ENCODE peak calls at places on chromosomes 7 and 10, in ten cellular contexts. A, W, E, Q, X, D, S, P, T and U are unnamed samples.

GRCh38 chr7:14341200-14341599 is 351.7 kb upstream of the ETV1 start:
- DNase-seq in W (no peak), T (no peak), X (no peak), D (no peak), S (no peak), Q (no peak), E (no peak), A (no peak), P (no peak), U (no peak)

GRCh38 chr10:44258460-44259089 is 126.3 kb downstream of the CXCL12 start:
- DNase-seq in T (no peak), S (no peak), P (no peak), Q (no peak), A (no peak), E (no peak), X (no peak), D (no peak), W (no peak), U (no peak)

GRCh38 chr7:34041716-34042115 is 136.4 kb downstream of the BMPER start:
- DNase-seq in T (no peak), W (no peak), D (no peak), P (no peak), E (no peak), A (no peak), Q (no peak), S (no peak), X (no peak), U (no peak)

GRCh38 chr10:130215918-130216205 is 79.7 kb downstream of the GLRX3 start:
- DNase-seq in S (no peak), P (no peak), Q (no peak), X (no peak), W (no peak), T (no peak), E (no peak), D (peak; percentile 72), A (no peak), U (no peak)

GRCh38 chr10:68235111-68235510 is 3.2 kb upstream of the ATOH7 start:
- DNase-seq in S (no peak), X (no peak), Q (no peak), T (no peak), A (no peak), W (no peak), P (no peak), D (no peak), E (no peak), U (no peak)

GRCh38 chr7:140625908-140626868 is 14.4 kb downstream of the DENND2A start:
- DNase-seq in A (peak; percentile 68), S (peak; percentile 89), P (peak; percentile 92), W (peak; percentile 72), T (peak; percentile 97), X (peak; percentile 95), E (no peak), D (no peak), Q (no peak), U (peak; percentile 88)

GRCh38 chr7:94444808-94445207 is 50.1 kb downstream of the COL1A2 start:
- DNase-seq in E (no peak), P (no peak), T (no peak), Q (no peak), A (no peak), X (no peak), W (no peak), S (no peak), D (no peak), U (no peak)

GRCh38 chr10:96670786-96671185 is 49.5 kb downstream of the PIK3AP1 start:
- DNase-seq in S (no peak), A (no peak), P (no peak), D (no peak), Q (no peak), T (no peak), W (no peak), X (no peak), E (no peak), U (no peak)

GRCh38 chr7:43559939-43560335 is 23.0 kb upstream of the STK17A start:
- DNase-seq in T (no peak), W (no peak), X (no peak), P (no peak), D (no peak), Q (no peak), A (no peak), E (no peak), S (no peak), U (no peak)

DNA sequence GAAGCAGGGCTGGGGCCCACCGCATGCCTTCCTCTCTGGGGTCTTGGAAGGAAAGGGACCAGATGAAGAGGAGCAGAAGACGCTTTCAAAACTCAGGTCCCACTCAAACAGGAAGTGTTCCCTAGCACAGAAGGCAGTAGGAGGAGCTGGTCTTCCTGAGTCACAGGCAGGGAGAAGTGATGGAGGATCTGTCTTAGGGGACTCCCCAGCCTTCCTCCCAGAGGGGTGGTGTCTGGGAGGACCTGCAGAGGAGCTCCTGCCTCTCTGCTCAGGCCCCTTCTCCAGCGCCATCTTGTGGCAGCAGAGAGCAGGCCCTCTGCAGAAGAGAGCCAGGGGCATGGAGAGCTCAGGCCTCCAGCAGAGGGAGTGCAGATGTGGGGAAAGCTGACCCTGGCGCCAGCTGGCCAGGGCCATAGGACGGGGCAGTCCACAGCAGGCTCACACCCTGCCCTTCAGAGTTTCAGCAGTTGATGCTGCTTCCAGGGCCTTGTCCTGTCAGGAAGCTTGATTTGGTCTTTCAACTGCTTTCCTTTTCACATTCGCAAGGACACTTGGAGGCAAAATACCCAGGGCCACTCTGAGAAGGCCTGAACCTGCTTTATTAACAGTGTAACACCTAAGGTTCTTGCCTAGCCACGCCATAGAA is 62.2 kb upstream of the TARP start:
- DNase-seq in E (peak; percentile 73), S (peak; percentile 89), T (peak; percentile 62), P (peak; percentile 89), D (peak; percentile 95), A (peak; percentile 56), W (peak; percentile 81), X (peak; percentile 63), Q (peak; percentile 78), U (peak; percentile 93)
- H3K4me3 ChIP-seq in E (no peak overlapping the region), S (no peak overlapping the region), T (no peak overlapping the region), P (peak overlapping the region; percentile 6), D (peak overlapping the region; percentile 60), A (no peak overlapping the region), W (no peak overlapping the region), X (no peak overlapping the region), Q (peak overlapping the region; percentile 19), U (no peak overlapping the region)

GRCh38 chr10:94403034-94403822 is 887 bp downstream of the TBC1D12 start:
- DNase-seq in T (peak; percentile 26), D (peak; percentile 90), Q (peak; percentile 70), W (peak; percentile 76), A (peak; percentile 49), E (peak; percentile 52), S (peak; percentile 78), P (peak; percentile 79), X (peak; percentile 18), U (peak; percentile 72)

GRCh38 chr10:94407668-94408067 is 5.3 kb downstream of the TBC1D12 start:
- DNase-seq in W (no peak), S (no peak), A (no peak), D (no peak), Q (no peak), X (no peak), T (no peak), P (no peak), E (no peak), U (no peak)

GRCh38 chr10:94405406-94405805 is 3.1 kb downstream of the TBC1D12 start:
- DNase-seq in W (no peak), A (no peak), E (no peak), D (no peak), T (no peak), Q (no peak), S (no peak), X (no peak), P (no peak), U (no peak)

GRCh38 chr10:94402204-94403033 is at the start of gene TBC1D12:
- DNase-seq in E (peak; percentile 97), P (peak; percentile 96), Q (peak; percentile 95), T (peak; percentile 94), D (peak; percentile 93), W (peak; percentile 95), S (peak; percentile 98), A (peak; percentile 92), X (peak; percentile 83), U (peak; percentile 98)

DNA sequence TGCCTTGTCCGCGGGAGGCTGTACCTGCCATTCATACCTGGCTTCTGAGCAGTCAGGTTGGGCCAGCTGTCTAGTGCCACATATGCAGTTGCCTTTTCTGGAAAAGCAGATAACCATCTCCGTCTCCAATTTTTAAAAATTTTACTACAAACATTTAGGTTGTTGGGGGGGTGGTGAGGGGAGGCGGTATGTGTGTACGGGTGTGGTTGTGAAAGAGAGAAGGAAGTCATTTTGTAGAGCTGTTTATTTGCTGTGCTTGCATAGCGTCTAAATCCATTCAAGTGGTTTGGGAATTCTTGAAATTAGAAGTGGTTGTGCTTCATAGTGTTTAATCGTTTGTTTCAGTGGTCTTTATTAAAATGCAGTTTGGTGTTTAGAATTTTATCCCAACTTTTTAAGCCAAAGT is 1.5 kb downstream of the TBC1D12 start:
- DNase-seq in Q (no peak), X (no peak), D (no peak), T (no peak), E (no peak), W (no peak), P (no peak), S (no peak), A (no peak), U (no peak)
- TF ChIP-seq POLR2A in Q (no peak), X (peak; percentile 7), D (no peak), T (no peak), E (no peak), W (no peak), P (no peak), S (no peak), A (no peak), U (no peak)

GRCh38 chr7:17304926-17305325 is 6.5 kb downstream of the AHR start:
- DNase-seq in Q (peak; percentile 52), D (no peak), A (peak; percentile 26), X (no peak), T (no peak), W (no peak), E (peak; percentile 88), S (no peak), P (no peak), U (no peak)

GRCh38 chr7:17307969-17308648 is 9.7 kb downstream of the AHR start:
- DNase-seq in Q (no peak), P (no peak), A (no peak), T (no peak), W (no peak), E (no peak), S (no peak), D (no peak), X (no peak), U (no peak)

GRCh38 chr7:17305387-17306171 is 7.1 kb downstream of the AHR start:
- DNase-seq in E (no peak), A (no peak), X (no peak), D (no peak), Q (no peak), P (no peak), W (no peak), T (no peak), S (no peak), U (no peak)

GRCh38 chr7:17307558-17307957 is 9.1 kb downstream of the AHR start:
- DNase-seq in W (no peak), E (no peak), A (no peak), P (no peak), S (no peak), D (no peak), T (no peak), Q (no peak), X (no peak), U (no peak)

GRCh38 chr7:17307033-17307432 is 8.6 kb downstream of the AHR start:
- DNase-seq in S (no peak), D (no peak), X (no peak), W (no peak), P (no peak), E (no peak), A (no peak), Q (peak; percentile 17), T (no peak), U (no peak)
- H3K27ac ChIP-seq in S (peak overlapping the region; percentile 11), D (no peak overlapping the region), X (peak overlapping the region; percentile 68), W (peak overlapping the region; percentile 56), P (peak overlapping the region; percentile 69), E (no peak overlapping the region), A (no peak overlapping the region), Q (peak overlapping the region; percentile 1), T (peak overlapping the region; percentile 87), U (no peak overlapping the region)

GRCh38 chr7:100492738-100493475 is 9.2 kb downstream of the NYAP1 start:
- DNase-seq in E (no peak), A (no peak), S (no peak), Q (no peak), D (no peak), X (no peak), P (no peak), W (no peak), T (no peak), U (no peak)
- H3K4me3 ChIP-seq in E (no peak overlapping the region), A (no peak overlapping the region), S (no peak overlapping the region), Q (peak overlapping the region; percentile 13), D (peak overlapping the region; percentile 70), X (no peak overlapping the region), P (peak overlapping the region; percentile 48), W (peak overlapping the region; percentile 42), T (peak overlapping the region; percentile 13), U (peak overlapping the region; percentile 50)